ENCODE peak calls at places on chromosomes 11 and 22, in five cellular contexts. Q, W, X, V and Y are unnamed samples.

GRCh38 chr22:27194096-27194748 is 536.8 kb downstream of the MIAT start:
- DNase-seq in W (no peak), X (no peak), Q (no peak), V (no peak), Y (no peak)

GRCh38 chr11:76602431-76602861 is 68.1 kb downstream of the LRRC32 start:
- DNase-seq in V (no peak), Q (no peak), X (no peak), W (no peak), Y (no peak)

GRCh38 chr11:72683782-72684200 is 9.6 kb upstream of the PDE2A start:
- DNase-seq in V (peak), W (no peak), X (peak), Q (peak), Y (no peak)

GRCh38 chr11:73201249-73201648 is 16.8 kb upstream of the P2RY2 start:
- DNase-seq in Q (no peak), W (no peak), X (no peak), V (no peak), Y (no peak)

GRCh38 chr22:32378703-32379272 is 21.1 kb downstream of the RFPL3 start:
- DNase-seq in V (peak), Q (peak), X (no peak), W (peak), Y (no peak)

GRCh38 chr11:9982796-9983579 is 311.0 kb downstream of the SBF2 start:
- DNase-seq in V (peak), W (no peak), Q (peak), X (no peak), Y (peak)

GRCh38 chr11:67384851-67385366 is 6.9 kb upstream of the RAD9A start:
- DNase-seq in V (no peak), W (peak), X (no peak), Q (peak), Y (no peak)

GRCh38 chr22:19361501-19362103 is 69.9 kb downstream of the HIRA start:
- DNase-seq in Q (no peak), V (no peak), W (no peak), X (no peak), Y (no peak)

GRCh38 chr11:97525273-97525672 is 1135.5 kb downstream of the JRKL start:
- DNase-seq in X (no peak), V (no peak), Q (no peak), W (no peak), Y (no peak)